ENCODE peak calls at places on chromosomes 4 and X, in nine cellular contexts. V is naive thymus-derived CD4-positive, alpha-beta T cell; Q is hypothalamus; F is ACHN; B is adrenal gland; W is Right ventricle myocardium superior; I is Right ventricle myocardium inferior; G is T follicular helper cell; A is SW480. E is an unnamed sample.

GRCh38 chrX:136491832-136492231 is 4.1 kb downstream of the BRS3 start:
- DNase-seq in W (no peak), B (no peak), A (no peak), V (no peak), Q (no peak), I (no peak), F (no peak), G (no peak), E (no peak)

GRCh38 chr4:181479145-181479544 is 764.1 kb upstream of the TENM3 start:
- DNase-seq in V (no peak), F (no peak), Q (no peak), W (no peak), G (no peak), I (no peak), B (no peak), A (no peak), E (no peak)

GRCh38 chr4:7872264-7872771 is 67.3 kb downstream of the AFAP1 start:
- DNase-seq in I (no peak), Q (no peak), W (peak; percentile 61), F (no peak), A (no peak), G (no peak), V (no peak), B (no peak), E (peak; percentile 75)

GRCh38 chrX:49308604-49309269 is 5.3 kb downstream of the GAGE10 start:
- DNase-seq in G (no peak), A (no peak), V (no peak), W (peak; percentile 40), F (no peak), I (no peak), B (no peak), Q (no peak), E (no peak)

GRCh38 chr4:186201535-186202230 is 10.3 kb downstream of the CYP4V2 start:
- DNase-seq in F (peak; percentile 75), A (peak; percentile 77), B (no peak), Q (no peak), W (peak; percentile 56), G (no peak), V (no peak), I (no peak), E (peak; percentile 29)

GRCh38 chr4:2365054-2365912 is 53.2 kb downstream of the ZFYVE28 start:
- DNase-seq in B (no peak), F (no peak), V (no peak), Q (no peak), I (no peak), G (no peak), W (no peak), A (no peak), E (no peak)

GRCh38 chr4:2258091-2259035 is 3.5 kb downstream of the MXD4 start:
- DNase-seq in F (no peak), I (peak; percentile 50), A (no peak), G (no peak), V (peak; percentile 19), Q (no peak), W (peak; percentile 40), B (no peak), E (no peak)

GRCh38 chrX:39613997-39614679 is 483.6 kb downstream of the BCOR start:
- DNase-seq in I (no peak), V (peak; percentile 65), W (no peak), A (peak; percentile 82), B (no peak), F (no peak), G (no peak), Q (no peak), E (no peak)

GRCh38 chr4:108370291-108370690 is 201.6 kb upstream of the LEF1 start:
- DNase-seq in I (no peak), F (no peak), W (no peak), V (no peak), G (no peak), Q (no peak), A (no peak), B (no peak), E (no peak)

GRCh38 chr4:169103966-169104412 is 93.9 kb upstream of the CBR4 start:
- DNase-seq in W (no peak), I (no peak), V (no peak), Q (no peak), B (no peak), G (no peak), A (no peak), F (no peak), E (no peak)

GRCh38 chr4:100872811-100873210 is 355.0 kb upstream of the EMCN start:
- DNase-seq in W (no peak), G (no peak), I (no peak), A (no peak), B (no peak), V (no peak), Q (no peak), F (no peak), E (no peak)

GRCh38 chr4:179344861-179345260 is 1902.6 kb upstream of the AGA start:
- DNase-seq in F (no peak), V (no peak), B (no peak), A (no peak), Q (no peak), W (no peak), G (no peak), I (no peak), E (no peak)

GRCh38 chr4:156838761-156839160 is 132.8 kb downstream of the PDGFC start:
- DNase-seq in G (no peak), V (no peak), Q (no peak), W (no peak), B (no peak), A (no peak), F (no peak), I (no peak), E (peak; percentile 23)

GRCh38 chr4:15378055-15378454 is 49.8 kb upstream of the C1QTNF7 start:
- DNase-seq in I (no peak), Q (no peak), G (no peak), V (no peak), F (no peak), A (no peak), W (no peak), B (no peak), E (peak; percentile 77)

GRCh38 chrX:13254076-13254785 is 65.6 kb downstream of the ATXN3L start:
- DNase-seq in V (no peak), I (no peak), A (peak; percentile 43), W (no peak), Q (no peak), B (peak; percentile 18), G (no peak), F (peak; percentile 1), E (peak; percentile 10)

GRCh38 chr4:112633477-112634235 is 3.1 kb downstream of the ZGRF1 start:
- DNase-seq in V (no peak), A (peak; percentile 47), W (no peak), I (no peak), G (no peak), F (peak; percentile 50), B (no peak), Q (no peak), E (peak; percentile 61)

GRCh38 chr4:70666369-70666768 is at the start of gene JCHAIN:
- DNase-seq in A (no peak), W (no peak), B (no peak), V (no peak), Q (no peak), G (no peak), I (no peak), F (no peak), E (no peak)

GRCh38 chr4:71251266-71251665 is 87.6 kb upstream of the SLC4A4 start:
- DNase-seq in F (no peak), G (no peak), A (no peak), Q (no peak), I (no peak), B (no peak), V (no peak), W (no peak), E (no peak)